ENCODE peak calls at places on chromosomes 13 and 19, in nine cellular contexts. X, G, Z, Q, U, K, N, B and I are unnamed samples.

GRCh38 chr13:44219808-44220544 is 153.6 kb upstream of the SERP2 start:
- DNase-seq in X (no peak), G (peak), Z (no peak), Q (no peak), U (no peak), K (no peak), N (no peak), B (no peak), I (no peak)

GRCh38 chr19:49073514-49074378 is 1.2 kb upstream of the KCNA7 start:
- DNase-seq in X (peak), G (no peak), Z (no peak), Q (no peak), U (no peak), K (no peak), N (no peak), B (peak), I (no peak)

GRCh38 chr19:53906211-53907192 is 2.6 kb upstream of the CACNG7 start:
- DNase-seq in X (no peak), G (peak), Z (peak), Q (peak), U (no peak), K (no peak), N (no peak), B (peak), I (no peak)

GRCh38 chr13:50357586-50358118 is 342.4 kb downstream of the KCNRG start:
- DNase-seq in X (no peak), G (peak), Z (no peak), Q (no peak), U (peak), K (no peak), N (no peak), B (no peak), I (no peak)

GRCh38 chr13:24032252-24032651 is 128.3 kb upstream of the SPATA13 start:
- DNase-seq in X (no peak), G (no peak), Z (no peak), Q (no peak), U (no peak), K (no peak), N (no peak), B (no peak), I (no peak)

GRCh38 chr19:40348961-40349507 is 539 bp downstream of the PLD3 start:
- DNase-seq in X (peak), G (no peak), Z (no peak), Q (no peak), U (no peak), K (no peak), N (no peak), B (no peak), I (no peak)

GRCh38 chr13:41905600-41906254 is 55.2 kb downstream of the VWA8 start:
- DNase-seq in X (peak), G (no peak), Z (no peak), Q (no peak), U (no peak), K (no peak), N (no peak), B (no peak), I (no peak)

GRCh38 chr13:78121459-78122348 is 203.1 kb upstream of the EDNRB start:
- DNase-seq in X (peak), G (peak), Z (no peak), Q (peak), U (peak), K (no peak), N (no peak), B (no peak), I (peak)

GRCh38 chr13:59409211-59409610 is 754.5 kb downstream of the DIAPH3 start:
- DNase-seq in X (no peak), G (peak), Z (peak), Q (no peak), U (peak), K (no peak), N (no peak), B (peak), I (no peak)

GRCh38 chr19:33292595-33293254 is 9.6 kb downstream of the CEBPA start:
- DNase-seq in X (no peak), G (no peak), Z (no peak), Q (peak), U (no peak), K (no peak), N (peak), B (no peak), I (no peak)

GRCh38 chr19:19562665-19563347 is 24.7 kb downstream of the CILP2 start:
- DNase-seq in X (no peak), G (no peak), Z (no peak), Q (no peak), U (no peak), K (no peak), N (no peak), B (no peak), I (no peak)

GRCh38 chr13:102564564-102564963 is 32.2 kb upstream of the TPP2 start:
- DNase-seq in X (no peak), G (no peak), Z (no peak), Q (no peak), U (no peak), K (no peak), N (no peak), B (no peak), I (no peak)

GRCh38 chr13:31538067-31539042 is 201.0 kb upstream of the RXFP2 start:
- DNase-seq in X (peak), G (no peak), Z (no peak), Q (peak), U (no peak), K (no peak), N (no peak), B (no peak), I (peak)

GRCh38 chr13:34391071-34391470 is 551.0 kb upstream of the NBEA start:
- DNase-seq in X (no peak), G (no peak), Z (no peak), Q (no peak), U (no peak), K (no peak), N (no peak), B (no peak), I (no peak)

GRCh38 chr13:65638572-65639168 is 1591.5 kb downstream of the PCDH9 start:
- DNase-seq in X (peak), G (no peak), Z (no peak), Q (no peak), U (no peak), K (no peak), N (no peak), B (no peak), I (peak)

GRCh38 chr19:35266904-35267817 is 1.6 kb upstream of the USF2 start:
- DNase-seq in X (no peak), G (peak), Z (peak), Q (peak), U (peak), K (no peak), N (peak), B (peak), I (no peak)

GRCh38 chr13:23915308-23915707 is 18.0 kb upstream of the C1QTNF9B start:
- DNase-seq in X (peak), G (no peak), Z (no peak), Q (no peak), U (no peak), K (no peak), N (no peak), B (no peak), I (no peak)

GRCh38 chr13:44013666-44014291 is 134.1 kb downstream of the LACC1 start:
- DNase-seq in X (no peak), G (no peak), Z (no peak), Q (no peak), U (no peak), K (no peak), N (no peak), B (no peak), I (no peak)

GRCh38 chr13:82344867-82345266 is 1537.4 kb downstream of the SLITRK1 start:
- DNase-seq in X (no peak), G (no peak), Z (no peak), Q (no peak), U (no peak), K (no peak), N (no peak), B (no peak), I (no peak)

GRCh38 chr19:17002455-17002854 is 24.2 kb downstream of the CPAMD8 start:
- DNase-seq in X (no peak), G (no peak), Z (no peak), Q (no peak), U (no peak), K (no peak), N (no peak), B (no peak), I (no peak)

GRCh38 chr13:96053003-96053703 is at the start of gene UGGT2:
- DNase-seq in X (peak), G (peak), Z (peak), Q (peak), U (peak), K (peak), N (peak), B (peak), I (peak)

GRCh38 chr19:9936151-9937000 is at the start of gene OLFM2:
- DNase-seq in X (no peak), G (peak), Z (peak), Q (no peak), U (peak), K (no peak), N (no peak), B (peak), I (no peak)

GRCh38 chr13:33262069-33262487 is 23.5 kb downstream of the STARD13 start:
- DNase-seq in X (peak), G (no peak), Z (no peak), Q (peak), U (no peak), K (no peak), N (no peak), B (peak), I (no peak)

GRCh38 chr19:6828306-6828697 is 55.8 kb downstream of the VAV1 start:
- DNase-seq in X (peak), G (no peak), Z (no peak), Q (no peak), U (no peak), K (no peak), N (no peak), B (no peak), I (no peak)

GRCh38 chr13:20051366-20051765 is 92.8 kb downstream of the ZMYM2 start:
- DNase-seq in X (no peak), G (no peak), Z (no peak), Q (no peak), U (no peak), K (no peak), N (no peak), B (no peak), I (no peak)

DNA sequence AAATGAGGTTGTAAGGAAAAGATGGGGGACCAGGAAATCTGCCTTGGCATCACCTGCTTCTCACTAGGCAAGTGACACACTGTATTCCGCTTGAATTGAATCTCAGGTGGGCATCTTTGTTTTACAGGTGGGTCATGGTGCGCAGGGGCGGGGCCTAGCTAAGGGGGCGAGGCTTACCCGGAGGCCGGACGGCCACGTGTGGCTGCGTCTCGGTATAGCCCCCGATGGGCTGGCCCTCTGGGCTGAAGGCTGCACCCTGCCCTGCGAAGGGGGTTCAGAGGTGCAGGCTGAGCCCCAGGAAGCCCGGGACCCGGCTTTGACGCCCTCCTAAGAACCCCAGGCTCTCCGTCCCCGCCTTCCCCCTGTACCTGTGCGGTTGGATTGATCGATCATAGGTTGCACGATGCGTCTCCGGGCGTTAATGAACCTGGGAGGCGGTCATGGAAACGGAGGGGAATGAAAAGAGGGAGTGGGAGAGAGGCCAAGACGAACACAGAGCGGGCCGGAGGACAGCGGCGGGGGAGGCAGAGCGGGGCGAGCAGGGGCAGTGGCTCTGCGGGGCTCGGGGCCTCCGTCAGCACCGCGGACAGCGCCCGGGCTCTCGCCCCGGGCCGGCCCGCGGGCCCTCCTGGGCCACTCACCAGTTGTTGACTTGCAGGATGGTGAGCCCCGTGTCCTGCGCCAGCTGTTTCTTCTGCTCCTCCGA is 12.5 kb downstream of the MEIS3 start:
- DNase-seq in X (no peak), G (no peak), Z (no peak), Q (no peak), U (no peak), K (no peak), N (no peak), B (no peak), I (no peak)
- H3K27ac ChIP-seq in X (no peak), G (no peak), Z (no peak), Q (no peak), U (no peak), K (no peak), N (no peak), B (no peak), I (no peak)

GRCh38 chr13:71867101-71867814 is at the start of gene DACH1:
- DNase-seq in X (no peak), G (peak), Z (peak), Q (peak), U (peak), K (no peak), N (peak), B (peak), I (no peak)

GRCh38 chr13:71864094-71864980 is 2.7 kb downstream of the DACH1 start:
- DNase-seq in X (no peak), G (peak), Z (peak), Q (peak), U (peak), K (no peak), N (peak), B (peak), I (no peak)

GRCh38 chr13:71865858-71866172 is 1.2 kb downstream of the DACH1 start:
- DNase-seq in X (no peak), G (no peak), Z (no peak), Q (peak), U (peak), K (no peak), N (no peak), B (no peak), I (no peak)

GRCh38 chr13:71864981-71865857 is 1.8 kb downstream of the DACH1 start:
- DNase-seq in X (no peak), G (peak), Z (peak), Q (peak), U (peak), K (no peak), N (peak), B (peak), I (no peak)

GRCh38 chr13:71866173-71867091 is 572 bp downstream of the DACH1 start:
- DNase-seq in X (no peak), G (peak), Z (peak), Q (peak), U (peak), K (no peak), N (no peak), B (peak), I (no peak)
- H3K4me3 ChIP-seq in X (no peak), G (peak), Z (peak), Q (peak), U (peak), K (peak), N (peak), B (peak), I (peak)

DNA sequence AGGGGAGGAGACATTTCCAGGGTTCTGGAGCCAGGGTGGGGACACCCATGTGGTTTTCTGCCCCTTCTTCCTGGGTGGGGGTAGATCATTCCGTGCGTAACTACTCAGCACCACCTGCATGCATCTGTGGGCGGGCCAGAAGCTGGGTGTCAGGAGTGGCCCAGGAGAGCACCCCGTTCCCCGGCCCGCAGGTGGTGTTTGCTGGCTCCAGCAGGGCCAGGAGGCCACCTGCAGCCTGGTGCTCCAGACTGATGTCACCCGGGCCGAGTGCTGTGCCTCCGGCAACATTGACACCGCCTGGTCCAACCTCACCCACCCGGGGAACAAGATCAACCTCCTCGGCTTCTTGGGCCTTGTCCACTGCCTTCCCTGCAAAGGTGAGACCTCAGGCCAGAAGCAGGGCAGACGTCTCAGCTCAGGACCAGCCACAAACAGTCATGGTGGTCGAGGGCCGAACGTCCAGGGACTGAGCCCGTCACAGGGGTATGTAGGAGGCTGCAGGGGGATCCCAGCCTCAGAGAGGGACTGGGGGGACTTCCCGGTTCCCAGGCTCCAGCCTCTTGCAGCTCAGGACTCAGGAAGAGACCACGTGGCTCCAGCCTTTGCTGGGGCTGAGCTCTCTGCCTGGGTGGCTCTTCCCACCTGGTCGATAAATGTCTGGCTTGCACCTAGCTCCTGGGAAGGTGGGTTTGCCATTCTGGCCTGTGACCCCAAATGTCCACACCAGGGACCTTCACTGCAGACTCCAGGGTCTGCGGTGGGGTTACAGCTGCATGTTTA is 1.6 kb downstream of the FSTL3 start:
- DNase-seq in X (no peak), G (peak), Z (no peak), Q (no peak), U (no peak), K (no peak), N (no peak), B (peak), I (no peak)
- H3K27ac ChIP-seq in X (peak), G (peak), Z (peak), Q (peak), U (peak), K (peak), N (peak), B (peak), I (no peak)

DNA sequence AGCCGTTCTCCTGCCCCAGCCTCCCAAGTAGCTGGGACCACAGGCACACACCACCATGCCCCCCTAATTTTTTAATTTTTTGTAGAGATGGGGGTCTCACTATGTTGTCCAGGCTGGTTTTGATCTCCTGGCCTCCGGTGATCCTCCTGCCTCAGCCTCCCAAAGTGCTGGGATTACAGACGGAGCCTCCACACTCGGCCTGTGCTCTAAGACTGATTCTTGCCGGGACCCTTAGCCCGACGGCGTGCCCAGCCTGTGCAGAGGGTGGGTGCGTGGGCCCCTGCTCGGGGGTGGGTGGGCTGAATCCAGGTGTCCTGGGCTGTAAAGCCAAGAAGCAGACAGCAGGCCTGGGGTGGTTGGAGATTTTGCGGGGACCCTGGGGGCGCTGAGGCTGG is 64.3 kb downstream of the GADD45B start:
- DNase-seq in X (no peak), G (no peak), Z (no peak), Q (no peak), U (no peak), K (no peak), N (no peak), B (no peak), I (no peak)
- H3K4me3 ChIP-seq in X (peak), G (no peak), Z (peak), Q (no peak), U (no peak), K (peak), N (no peak), B (peak), I (no peak)

GRCh38 chr19:38734176-38734425 is 10.2 kb downstream of the CAPN12 start:
- DNase-seq in X (no peak), G (no peak), Z (no peak), Q (no peak), U (no peak), K (no peak), N (peak), B (no peak), I (no peak)
- H3K27ac ChIP-seq in X (peak), G (peak), Z (peak), Q (peak), U (peak), K (peak), N (peak), B (peak), I (no peak)

DNA sequence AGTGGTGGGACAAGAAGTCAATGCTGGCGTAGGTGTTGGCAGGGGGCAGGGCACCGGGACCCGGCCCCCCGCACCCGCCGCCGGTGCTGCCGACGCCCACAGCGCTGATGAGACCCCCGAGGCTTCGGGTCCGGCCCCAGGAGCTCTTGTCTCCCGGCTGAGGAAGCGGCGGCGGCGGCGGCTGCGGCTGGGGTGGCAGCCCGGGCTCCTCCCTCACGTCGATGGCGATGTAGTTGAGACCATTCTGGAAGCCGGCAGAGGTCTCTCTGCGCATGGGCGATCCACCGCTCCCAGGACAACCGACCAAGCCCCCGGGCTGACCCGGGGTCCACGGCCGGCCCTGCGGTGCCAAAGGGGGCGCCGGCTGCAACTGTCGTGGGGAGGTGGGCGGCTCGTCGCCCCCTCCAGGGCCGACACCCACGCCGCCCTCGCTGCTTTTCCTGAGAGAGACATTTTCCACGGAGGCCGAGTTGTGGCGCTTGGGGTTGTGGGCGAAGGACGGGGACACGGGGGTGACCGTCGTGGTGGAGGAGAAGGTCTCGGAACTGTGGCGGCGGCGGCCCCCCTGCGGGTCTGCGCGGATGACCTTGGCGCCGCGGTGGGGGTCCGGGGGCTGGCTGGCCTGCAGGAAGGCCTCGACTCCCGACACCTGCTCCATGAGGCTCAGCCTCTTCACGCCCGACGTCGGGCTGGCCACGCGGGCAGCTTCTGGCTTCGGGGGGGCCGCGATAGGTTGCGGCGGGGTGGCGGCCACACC is 4.1 kb downstream of the IRS2 start:
- DNase-seq in X (no peak), G (no peak), Z (no peak), Q (no peak), U (no peak), K (no peak), N (no peak), B (no peak), I (no peak)
- H3K4me3 ChIP-seq in X (no peak), G (no peak), Z (peak), Q (peak), U (peak), K (peak), N (peak), B (peak), I (no peak)